ENCODE peak calls at places on chromosomes 13 and 19, in nine cellular contexts. D is neuronal stem cell, E is fibroblast of lung, Z is A549, C is GM12878, V is hepatocyte, K is endothelial cell of umbilical vein, X is IMR-90, U is astrocyte. J is an unnamed sample.

GRCh38 chr13:76161143-76161542 is 525.0 kb downstream of the LMO7 start:
- DNase-seq in X (peak; percentile 17), U (no peak), V (no peak), Z (no peak), C (no peak), K (no peak), D (no peak), E (peak; percentile 39), J (no peak)

GRCh38 chr13:21734961-21735360 is 64.1 kb downstream of the FGF9 start:
- DNase-seq in V (no peak), X (no peak), E (no peak), Z (no peak), U (no peak), C (no peak), D (no peak), K (no peak), J (no peak)

GRCh38 chr13:98195054-98195791 is 18.2 kb upstream of the RNF113B start:
- DNase-seq in X (no peak), Z (no peak), D (no peak), E (no peak), V (no peak), K (no peak), U (no peak), C (no peak), J (no peak)

GRCh38 chr13:29846475-29847256 is 3.8 kb downstream of the UBL3 start:
- DNase-seq in U (no peak), V (no peak), K (no peak), X (no peak), Z (no peak), C (no peak), D (no peak), E (no peak), J (no peak)

GRCh38 chr19:531009-531752 is 379 bp upstream of the CDC34 start:
- DNase-seq in C (no peak), V (peak; percentile 94), D (peak; percentile 89), Z (peak; percentile 82), X (peak; percentile 76), U (peak; percentile 47), E (peak; percentile 79), K (peak; percentile 73), J (peak; percentile 95)

GRCh38 chr13:49679244-49679643 is 12.0 kb downstream of the EBPL start:
- DNase-seq in K (peak; percentile 21), D (no peak), U (no peak), E (peak; percentile 50), Z (peak; percentile 11), V (peak; percentile 19), X (peak; percentile 35), C (no peak), J (peak; percentile 70)

GRCh38 chr13:50149143-50149703 is 134.0 kb downstream of the KCNRG start:
- DNase-seq in E (no peak), V (no peak), X (no peak), U (no peak), D (no peak), K (no peak), C (no peak), Z (no peak), J (no peak)

GRCh38 chr13:71464673-71465072 is 402.3 kb downstream of the DACH1 start:
- DNase-seq in U (peak; percentile 1), E (peak; percentile 11), V (no peak), X (no peak), Z (no peak), D (no peak), C (no peak), K (peak; percentile 42), J (no peak)

GRCh38 chr19:7140137-7140536 is 70.6 kb downstream of the ZNF557 start:
- DNase-seq in U (no peak), E (no peak), X (no peak), Z (no peak), D (no peak), C (no peak), V (no peak), K (no peak), J (no peak)

GRCh38 chr13:109366521-109366920 is 419.9 kb downstream of the IRS2 start:
- DNase-seq in C (no peak), D (no peak), X (peak; percentile 22), U (no peak), K (no peak), V (no peak), E (no peak), Z (no peak), J (no peak)

GRCh38 chr13:114080739-114081561 is 51.5 kb downstream of the RASA3 start:
- DNase-seq in E (no peak), K (no peak), C (no peak), D (no peak), X (no peak), U (no peak), Z (no peak), V (no peak), J (no peak)

GRCh38 chr19:18871543-18871942 is 24.4 kb downstream of the CERS1 start:
- DNase-seq in X (no peak), V (no peak), E (no peak), U (no peak), D (no peak), K (no peak), Z (no peak), C (no peak), J (no peak)

GRCh38 chr19:1289395-1290244 is 3.9 kb downstream of the EFNA2 start:
- DNase-seq in E (no peak), Z (no peak), C (no peak), V (no peak), K (no peak), U (no peak), D (no peak), X (no peak), J (peak; percentile 79)

GRCh38 chr19:31112158-31112557 is 237.1 kb downstream of the TSHZ3 start:
- DNase-seq in E (no peak), C (no peak), Z (no peak), V (no peak), K (no peak), D (no peak), U (no peak), X (no peak), J (no peak)

GRCh38 chr13:57846600-57847173 is 215.1 kb downstream of the PCDH17 start:
- DNase-seq in C (no peak), K (no peak), Z (no peak), U (no peak), E (no peak), X (no peak), D (no peak), V (no peak), J (no peak)

GRCh38 chr13:94860981-94861407 is 148.6 kb upstream of the SOX21 start:
- DNase-seq in D (no peak), E (peak; percentile 38), C (no peak), Z (no peak), X (peak; percentile 13), V (no peak), U (peak; percentile 14), K (peak; percentile 80), J (no peak)
- H3K4me2 ChIP-seq in D (no peak overlapping the region), E (peak overlapping the region; percentile 83), C (peak overlapping the region; percentile 85), Z (peak overlapping the region; percentile 44), X (peak overlapping the region; percentile 73), V (peak overlapping the region; percentile 49), U (peak overlapping the region; percentile 77), K (peak overlapping the region; percentile 94), J (no peak overlapping the region)

GRCh38 chr19:33484226-33484774 is 37.3 kb downstream of the PEPD start:
- DNase-seq in D (no peak), V (no peak), X (no peak), E (no peak), U (no peak), K (no peak), C (no peak), Z (no peak), J (no peak)

GRCh38 chr19:33477781-33478180 is 43.8 kb downstream of the PEPD start:
- DNase-seq in X (peak; percentile 21), C (no peak), E (no peak), U (peak; percentile 71), D (no peak), V (no peak), K (no peak), Z (no peak), J (no peak)

GRCh38 chr19:33486407-33486806 is 35.2 kb downstream of the PEPD start:
- DNase-seq in X (no peak), Z (no peak), D (no peak), U (no peak), E (no peak), K (no peak), V (no peak), C (no peak), J (no peak)

GRCh38 chr19:33482486-33482885 is 39.1 kb downstream of the PEPD start:
- DNase-seq in V (no peak), Z (no peak), D (no peak), K (no peak), C (no peak), U (peak; percentile 60), E (no peak), X (peak; percentile 17), J (no peak)

DNA sequence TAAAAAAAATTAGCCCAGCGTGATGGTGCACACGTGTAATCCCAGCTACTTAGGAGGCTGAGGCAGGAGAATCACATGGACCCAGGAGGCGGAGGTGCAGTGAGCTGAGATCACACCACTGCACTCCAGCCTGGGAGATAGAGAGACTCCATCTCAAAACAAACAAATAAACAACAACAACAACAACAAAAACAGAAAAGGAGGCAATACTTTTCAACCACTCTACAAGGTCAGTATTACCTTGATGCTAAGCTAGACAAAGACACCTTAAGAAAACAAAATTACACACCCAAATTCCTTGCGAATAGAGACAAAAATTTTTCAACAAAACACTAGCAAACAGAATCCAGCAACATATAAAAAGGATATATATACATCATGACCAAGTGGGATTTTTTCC is 39.7 kb downstream of the PEPD start:
- DNase-seq in X (no peak), K (no peak), D (no peak), E (no peak), U (no peak), V (no peak), Z (no peak), C (no peak), J (no peak)
- H3K27ac ChIP-seq in X (no peak overlapping the region), K (no peak overlapping the region), D (no peak overlapping the region), E (no peak overlapping the region), U (no peak overlapping the region), V (no peak overlapping the region), Z (no peak overlapping the region), C (no peak overlapping the region), J (no peak overlapping the region)

GRCh38 chr19:5436101-5436947 is 18.9 kb upstream of the ZNRF4 start:
- DNase-seq in V (peak; percentile 68), K (no peak), Z (peak; percentile 65), C (no peak), U (peak; percentile 91), D (peak; percentile 89), X (peak; percentile 73), E (no peak), J (no peak)
- H3K4me3 ChIP-seq in V (no peak overlapping the region), K (no peak overlapping the region), Z (peak overlapping the region; percentile 63), C (no peak overlapping the region), U (peak overlapping the region; percentile 29), D (peak overlapping the region; percentile 44), X (peak overlapping the region; percentile 42), E (peak overlapping the region; percentile 7), J (no peak overlapping the region)

DNA sequence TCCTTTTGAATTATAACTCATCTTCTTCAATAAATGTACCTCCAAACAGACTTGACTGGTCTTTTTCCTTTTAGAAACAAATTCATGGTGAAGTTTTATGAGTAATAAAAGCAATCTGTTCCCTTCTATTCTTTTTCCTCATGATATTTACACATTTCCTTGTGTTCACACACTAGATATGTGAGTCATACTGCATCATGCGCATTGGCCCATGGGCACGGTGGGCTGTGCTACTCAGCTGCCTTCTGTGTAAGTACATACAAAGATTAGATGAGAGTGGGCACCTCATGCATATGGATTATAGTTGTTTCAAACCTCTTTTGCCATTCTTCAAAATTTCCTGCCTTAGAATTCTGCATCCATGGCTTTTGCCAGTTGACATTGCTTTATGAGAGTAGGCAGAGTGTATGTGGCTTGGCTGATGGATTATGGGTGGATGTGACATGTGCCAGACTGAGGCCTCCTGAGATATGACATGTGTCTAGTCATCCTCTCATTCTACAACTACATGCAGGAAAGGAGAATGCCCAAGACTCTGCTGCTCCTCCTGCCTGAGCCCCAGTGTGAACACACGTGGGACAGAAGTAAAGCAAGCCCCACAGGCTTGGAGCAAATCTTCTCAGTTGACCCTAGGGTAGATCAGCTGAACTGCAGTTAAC is 110.0 kb downstream of the RBM26 start:
- DNase-seq in U (no peak), K (peak; percentile 22), E (no peak), V (peak; percentile 19), Z (peak; percentile 15), C (no peak), X (peak; percentile 11), D (no peak), J (no peak)
- H3K4me2 ChIP-seq in U (no peak overlapping the region), K (no peak overlapping the region), E (no peak overlapping the region), V (no peak overlapping the region), Z (no peak overlapping the region), C (no peak overlapping the region), X (no peak overlapping the region), D (no peak overlapping the region), J (peak overlapping the region; percentile 62)

J was measured in Karpas-422.